ENCODE peak calls at places on chromosomes 13 and 19, in eight cellular contexts. I, K, T, V, D, F, J and Z are unnamed samples.

GRCh38 chr13:43113603-43114002 is 90.2 kb downstream of the DNAJC15 start:
- DNase-seq in D (no peak), J (no peak), T (no peak), V (no peak), K (no peak), F (no peak), I (no peak), Z (no peak)

GRCh38 chr19:28465317-28466086 is 747.4 kb downstream of the UQCRFS1 start:
- DNase-seq in I (no peak), K (no peak), T (no peak), V (no peak), D (no peak), J (no peak), F (no peak), Z (no peak)

GRCh38 chr13:39405596-39405995 is 197.4 kb downstream of the LHFPL6 start:
- DNase-seq in J (no peak), T (no peak), K (no peak), D (no peak), I (no peak), V (no peak), F (no peak), Z (no peak)

GRCh38 chr19:4374451-4375163 is 25.7 kb downstream of the SH3GL1 start:
- DNase-seq in T (peak), V (no peak), F (peak), D (no peak), J (no peak), I (peak), K (no peak), Z (no peak)

GRCh38 chr13:98525452-98525851 is 51.5 kb downstream of the STK24 start:
- DNase-seq in D (no peak), F (no peak), V (no peak), J (no peak), K (no peak), I (no peak), T (no peak), Z (no peak)

GRCh38 chr13:90233933-90234672 is 1113.4 kb upstream of the MIR17HG start:
- DNase-seq in D (no peak), I (no peak), K (no peak), J (no peak), F (no peak), V (no peak), T (no peak), Z (no peak)

GRCh38 chr13:44368062-44368591 is 5.5 kb upstream of the SERP2 start:
- DNase-seq in T (no peak), F (no peak), K (no peak), V (no peak), I (no peak), D (no peak), J (no peak), Z (no peak)

GRCh38 chr19:52946322-52947310 is 16.1 kb downstream of the ZNF816 start:
- DNase-seq in F (peak), T (peak), V (peak), K (peak), D (no peak), I (no peak), J (no peak), Z (peak)

GRCh38 chr13:50123862-50124535 is 108.8 kb downstream of the KCNRG start:
- DNase-seq in J (peak), T (peak), K (peak), V (no peak), F (peak), I (peak), D (peak), Z (no peak)

GRCh38 chr13:33150146-33150545 is 133.9 kb downstream of the KL start:
- DNase-seq in D (no peak), J (no peak), V (no peak), I (no peak), F (no peak), T (no peak), K (no peak), Z (no peak)

GRCh38 chr19:797528-798414 is 519 bp downstream of the PTBP1 start:
- DNase-seq in V (peak), T (peak), D (peak), F (peak), J (peak), K (peak), I (no peak), Z (peak)

GRCh38 chr19:17327654-17328516 is 6.8 kb downstream of the ANO8 start:
- DNase-seq in J (no peak), D (peak), K (peak), I (no peak), T (peak), V (no peak), F (peak), Z (peak)
- TF ChIP-seq CTCF in J (no peak), D (no peak), K (peak), I (peak), T (no peak), V (peak), F (no peak), Z (peak)

GRCh38 chr13:69935043-69935442 is 172.6 kb upstream of the ATXN8OS start:
- DNase-seq in D (no peak), I (no peak), K (no peak), T (no peak), J (no peak), V (no peak), F (no peak), Z (no peak)
- TF ChIP-seq CTCF in D (peak), I (no peak), K (peak), T (no peak), J (no peak), V (peak), F (peak), Z (peak)

GRCh38 chr19:12126707-12127106 is 13.4 kb downstream of the ZNF20 start:
- DNase-seq in V (no peak), D (no peak), F (no peak), J (no peak), T (peak), K (peak), I (no peak), Z (peak)
- TF ChIP-seq CTCF in V (peak), D (peak), F (peak), J (peak), T (peak), K (peak), I (peak), Z (peak)

DNA sequence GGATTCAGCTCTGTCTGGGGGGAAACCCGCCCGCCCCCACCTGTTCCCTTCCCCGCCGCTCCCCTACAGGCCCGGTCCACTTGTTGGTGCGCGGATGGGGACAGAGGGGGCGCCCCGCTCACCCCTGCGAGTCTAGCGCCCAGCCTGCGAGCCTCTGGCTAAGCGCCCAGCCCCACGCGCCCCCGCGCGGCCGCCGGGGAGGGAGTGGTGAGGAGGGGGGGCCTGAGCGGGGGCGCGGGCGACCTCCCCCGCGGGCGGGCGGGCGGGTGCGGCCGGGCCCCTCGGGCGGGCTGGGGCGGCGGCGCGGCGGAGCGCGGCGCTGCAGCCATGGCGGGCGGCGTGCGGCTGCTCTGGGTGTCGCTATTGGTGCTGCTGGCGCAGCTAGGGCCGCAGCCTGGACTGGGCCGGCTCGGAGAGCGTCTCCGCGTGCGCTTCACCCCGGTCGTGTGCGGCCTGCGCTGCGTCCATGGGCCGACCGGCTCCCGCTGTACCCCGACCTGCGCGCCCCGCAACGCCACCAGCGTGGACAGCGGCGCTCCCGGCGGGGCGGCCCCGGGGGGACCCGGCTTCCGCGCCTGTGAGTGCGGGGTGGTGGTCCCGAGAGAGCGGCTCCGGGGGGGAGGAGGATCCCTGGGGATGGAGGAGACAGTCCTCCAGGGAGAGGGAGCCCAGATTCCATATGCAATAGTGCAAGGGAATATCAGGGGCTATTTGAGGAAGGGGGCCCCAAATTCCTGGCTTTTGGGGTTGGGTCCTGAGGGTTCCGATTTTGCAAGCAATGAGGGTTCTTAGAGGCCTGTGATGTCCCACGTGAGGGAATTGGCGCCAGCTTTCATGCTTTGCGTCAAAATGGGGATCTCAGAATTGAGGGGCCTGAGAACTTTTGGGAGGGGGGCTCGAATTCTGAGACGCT is at the start of gene LTBP4:
- DNase-seq in D (no peak), V (no peak), J (no peak), T (peak), K (peak), I (no peak), F (no peak), Z (peak)
- TF ChIP-seq CTCF in D (peak), V (peak), J (peak), T (no peak), K (peak), I (no peak), F (no peak), Z (no peak)